ENCODE peak calls at places on chromosome 5, in six cellular contexts. K is GM12865; L is astrocyte of the spinal cord; U is thoracic aorta; F is CD8-positive, alpha-beta T cell; N is H7. S is an unnamed sample.

GRCh38 chr5:159629158-159629557 is 287.1 kb upstream of the ADRA1B start:
- DNase-seq in U (no peak), K (no peak), N (no peak), L (no peak), F (no peak), S (no peak)

GRCh38 chr5:80686757-80687156 is 32.0 kb upstream of the DHFR start:
- DNase-seq in L (peak; percentile 45), F (no peak), K (no peak), N (no peak), U (no peak), S (peak; percentile 29)

GRCh38 chr5:54296386-54296785 is 14.0 kb downstream of the ARL15 start:
- DNase-seq in U (no peak), K (no peak), F (no peak), N (no peak), L (no peak), S (no peak)

GRCh38 chr5:170603578-170604565 is 100.1 kb downstream of the KCNIP1 start:
- DNase-seq in K (peak; percentile 48), F (no peak), N (peak; percentile 94), L (peak; percentile 18), U (no peak), S (no peak)

GRCh38 chr5:174723979-174724483 is 351 bp upstream of the MSX2 start:
- DNase-seq in F (no peak), L (peak; percentile 35), U (no peak), N (no peak), K (no peak), S (no peak)

GRCh38 chr5:74765929-74766328 is 988 bp downstream of the GFM2 start:
- DNase-seq in L (no peak), U (no peak), N (no peak), K (no peak), F (no peak), S (no peak)

GRCh38 chr5:140044041-140044440 is 942 bp upstream of the NRG2 start:
- DNase-seq in U (no peak), K (no peak), F (no peak), L (peak; percentile 3), N (peak; percentile 25), S (no peak)

GRCh38 chr5:110288766-110289165 is 437.7 kb downstream of the TMEM232 start:
- DNase-seq in K (no peak), U (no peak), N (no peak), F (no peak), L (peak; percentile 80), S (no peak)

GRCh38 chr5:155661859-155662258 is 648.3 kb downstream of the KIF4B start:
- DNase-seq in K (no peak), F (no peak), L (no peak), N (no peak), U (no peak), S (no peak)

GRCh38 chr5:139061274-139061673 is 136.9 kb downstream of the SIL1 start:
- DNase-seq in K (no peak), N (no peak), L (peak; percentile 70), F (no peak), U (peak; percentile 33), S (no peak)

GRCh38 chr5:136210259-136210658 is 17.3 kb upstream of the SMIM32 start:
- DNase-seq in K (no peak), N (no peak), F (no peak), L (no peak), U (no peak), S (no peak)

GRCh38 chr5:30279237-30279636 is 914.2 kb upstream of the CDH6 start:
- DNase-seq in K (no peak), L (peak; percentile 88), F (no peak), N (no peak), U (no peak), S (no peak)

GRCh38 chr5:74673011-74673790 is 11.8 kb upstream of the HEXB start:
- DNase-seq in L (peak; percentile 58), U (no peak), F (no peak), K (peak; percentile 11), N (peak; percentile 44), S (no peak)

GRCh38 chr5:84383816-84384603 is 670 bp downstream of the EDIL3 start:
- DNase-seq in L (peak; percentile 65), U (no peak), N (peak; percentile 68), K (no peak), F (no peak), S (no peak)

GRCh38 chr5:72920690-72921089 is 35.2 kb upstream of the FCHO2 start:
- DNase-seq in N (no peak), K (no peak), L (peak; percentile 57), U (no peak), F (no peak), S (no peak)

GRCh38 chr5:27830551-27830950 is 792.2 kb upstream of the CDH9 start:
- DNase-seq in K (no peak), L (peak; percentile 47), F (no peak), N (no peak), U (no peak), S (no peak)

GRCh38 chr5:149135536-149136201 is 5.6 kb upstream of the ABLIM3 start:
- DNase-seq in K (no peak), N (no peak), L (peak; percentile 78), F (no peak), U (no peak), S (no peak)

GRCh38 chr5:158351485-158352140 is 492.7 kb upstream of the CLINT1 start:
- DNase-seq in N (no peak), K (no peak), U (no peak), L (no peak), F (no peak), S (no peak)

GRCh38 chr5:144594919-144595318 is 424.2 kb downstream of the KCTD16 start:
- DNase-seq in L (no peak), K (no peak), F (no peak), N (no peak), U (no peak), S (no peak)

GRCh38 chr5:125106881-125107280 is 360.4 kb upstream of the ZNF608 start:
- DNase-seq in N (no peak), K (no peak), U (no peak), L (no peak), F (no peak), S (no peak)

GRCh38 chr5:113278976-113279375 is 155.8 kb downstream of the TSSK1B start:
- DNase-seq in U (no peak), L (peak; percentile 57), N (no peak), K (peak; percentile 9), F (no peak), S (no peak)

GRCh38 chr5:44953078-44953477 is 144.3 kb downstream of the MRPS30 start:
- DNase-seq in N (no peak), F (no peak), L (no peak), K (no peak), U (no peak), S (no peak)

GRCh38 chr5:169161022-169161680 is 139.8 kb downstream of the SLIT3 start:
- DNase-seq in L (peak; percentile 86), U (peak; percentile 9), K (no peak), N (peak; percentile 35), F (no peak), S (no peak)
- H3K4me3 ChIP-seq in L (no peak overlapping the region), U (peak overlapping the region; percentile 40), K (no peak overlapping the region), N (no peak overlapping the region), F (no peak overlapping the region), S (no peak overlapping the region)

GRCh38 chr5:5885782-5886181 is 463.3 kb downstream of the ICE1 start:
- DNase-seq in U (no peak), L (no peak), N (no peak), F (no peak), K (no peak), S (no peak)

GRCh38 chr5:5886353-5886752 is 463.9 kb downstream of the ICE1 start:
- DNase-seq in N (peak; percentile 28), L (no peak), K (no peak), F (no peak), U (no peak), S (no peak)

GRCh38 chr5:5887818-5888217 is 465.3 kb downstream of the ICE1 start:
- DNase-seq in U (no peak), F (no peak), K (no peak), L (no peak), N (no peak), S (no peak)

GRCh38 chr5:5884593-5884992 is 462.1 kb downstream of the ICE1 start:
- DNase-seq in K (no peak), F (no peak), N (no peak), U (no peak), L (no peak), S (no peak)

GRCh38 chr5:5886812-5887486 is 464.5 kb downstream of the ICE1 start:
- DNase-seq in N (peak; percentile 91), L (no peak), U (no peak), F (no peak), K (peak; percentile 56), S (peak; percentile 3)
- H3K4me3 ChIP-seq in N (no peak overlapping the region), L (no peak overlapping the region), U (no peak overlapping the region), F (no peak overlapping the region), K (no peak overlapping the region), S (no peak overlapping the region)

GRCh38 chr5:150458819-150459557 is 9.4 kb upstream of the RPS14 start:
- DNase-seq in F (peak; percentile 93), L (peak; percentile 52), K (peak; percentile 83), N (peak; percentile 95), U (peak; percentile 51), S (peak; percentile 80)
- H3K4me3 ChIP-seq in F (no peak overlapping the region), L (no peak overlapping the region), K (peak overlapping the region; percentile 28), N (peak overlapping the region; percentile 10), U (peak overlapping the region; percentile 67), S (no peak overlapping the region)

GRCh38 chr5:142749321-142749720 is 20.9 kb upstream of the ARHGAP26 start:
- DNase-seq in K (no peak), U (no peak), N (no peak), F (no peak), L (peak; percentile 73), S (no peak)

GRCh38 chr5:142756576-142756975 is 13.6 kb upstream of the ARHGAP26 start:
- DNase-seq in F (no peak), L (no peak), N (no peak), U (no peak), K (no peak), S (no peak)

GRCh38 chr5:142754031-142754430 is 16.1 kb upstream of the ARHGAP26 start:
- DNase-seq in L (no peak), K (no peak), N (no peak), U (no peak), F (no peak), S (no peak)

GRCh38 chr5:142757564-142757963 is 12.6 kb upstream of the ARHGAP26 start:
- DNase-seq in L (no peak), N (no peak), U (no peak), F (no peak), K (no peak), S (no peak)

DNA sequence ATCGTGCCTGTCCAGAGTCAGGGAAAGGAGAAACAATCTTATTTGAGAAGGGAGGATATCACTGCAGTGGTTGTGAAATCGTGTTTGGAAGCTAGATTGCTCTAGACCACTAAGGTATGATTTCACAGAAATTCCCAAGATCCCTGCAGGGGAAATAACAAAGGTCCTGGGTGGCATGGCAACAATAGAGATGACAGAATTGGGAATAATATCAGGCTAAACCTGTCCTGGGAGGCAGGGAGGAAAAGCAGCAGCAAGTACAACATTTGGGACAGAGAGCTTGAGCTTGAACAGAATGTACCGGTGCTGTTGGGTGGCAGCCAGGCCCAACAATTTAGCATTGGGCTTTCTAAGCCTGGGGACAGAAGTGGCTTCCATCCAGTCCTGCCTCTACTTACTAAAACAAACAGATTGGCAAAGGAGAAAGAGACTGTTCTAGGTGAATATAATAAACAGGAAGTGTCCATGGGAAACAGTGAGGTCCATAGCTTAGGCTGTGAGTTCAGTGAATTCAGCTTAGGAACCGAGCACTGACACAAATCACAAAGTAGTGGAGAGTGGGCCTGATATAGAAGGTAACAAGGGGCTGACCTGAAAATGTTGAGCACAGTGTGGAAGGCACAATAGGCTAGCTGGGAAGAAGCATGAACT is 16.9 kb upstream of the ARHGAP26 start:
- DNase-seq in F (no peak), K (no peak), N (no peak), U (peak; percentile 25), L (no peak), S (no peak)
- H3K4me3 ChIP-seq in F (no peak overlapping the region), K (no peak overlapping the region), N (no peak overlapping the region), U (peak overlapping the region; percentile 31), L (no peak overlapping the region), S (no peak overlapping the region)

S was measured in CD8-positive, alpha-beta memory T cell.